ENCODE peak calls at places on chromosomes 11 and 22, in five cellular contexts. A is IMR-90; W is fibroblast of lung; P is stimulated activated CD4-positive, alpha-beta T cell treated with anti-CD3 and anti-CD28 coated beads, Interleukin-1b, Interleukin-23, amount 100 ng/mL, for 24 hours; T is NCI-H1105 treated with DMSO at 0.1 percent for 48 hours. G is an unnamed sample.

GRCh38 chr11:11979487-11980117 is 28.8 kb downstream of the DKK3 start:
- DNase-seq in A (peak), W (peak), P (no peak), T (no peak), G (no peak)

GRCh38 chr22:25365491-25366261 is 146.2 kb downstream of the CRYBB2 start:
- DNase-seq in A (no peak), W (no peak), P (no peak), T (no peak), G (no peak)

GRCh38 chr11:120013325-120014250 is 124.3 kb downstream of the TRIM29 start:
- DNase-seq in A (peak), W (peak), P (no peak), T (no peak), G (peak)

GRCh38 chr22:44199866-44200265 is 19.1 kb downstream of the PARVG start:
- DNase-seq in A (no peak), W (no peak), P (no peak), T (no peak), G (no peak)

GRCh38 chr11:22449441-22449840 is 111.3 kb downstream of the SLC17A6 start:
- DNase-seq in A (peak), W (no peak), P (no peak), T (no peak), G (no peak)

GRCh38 chr11:130121430-130121978 is 38.1 kb upstream of the ST14 start:
- DNase-seq in A (peak), W (peak), P (no peak), T (no peak), G (no peak)

GRCh38 chr22:24496661-24497060 is 1.5 kb downstream of the UPB1 start:
- DNase-seq in A (no peak), W (no peak), P (no peak), T (no peak), G (no peak)

GRCh38 chr22:24282401-24282800 is 11.8 kb downstream of the SPECC1L start:
- DNase-seq in A (no peak), W (no peak), P (no peak), T (no peak), G (no peak)

G was measured in H7.